ENCODE peak calls at places on chromosomes 1 and 21, in seven cellular contexts. One of them, this sample, is unnamed.

GRCh38 chr1:16145988-16146887 is 9.6 kb downstream of the EPHA2 start:
- DNase-seq in activated naive CD4-positive, alpha-beta T cell treated with Interleukin-2 at 50 U/mL for 16 hours: no peak
- DNase-seq in left ventricle myocardium inferior: peak
- DNase-seq in astrocyte: peak
- DNase-seq in AG08395: peak
- DNase-seq in endothelial cell: peak
- DNase-seq in NCI-H1105: peak
- DNase-seq in this sample: peak

GRCh38 chr1:187680823-187681222 is 852.1 kb downstream of the PLA2G4A start:
- DNase-seq in activated naive CD4-positive, alpha-beta T cell treated with Interleukin-2 at 50 U/mL for 16 hours: no peak
- DNase-seq in left ventricle myocardium inferior: no peak
- DNase-seq in astrocyte: peak
- DNase-seq in AG08395: no peak
- DNase-seq in endothelial cell: no peak
- DNase-seq in NCI-H1105: no peak
- DNase-seq in this sample: no peak

GRCh38 chr1:101971309-101971708 is 25.4 kb downstream of the OLFM3 start:
- DNase-seq in activated naive CD4-positive, alpha-beta T cell treated with Interleukin-2 at 50 U/mL for 16 hours: no peak
- DNase-seq in left ventricle myocardium inferior: no peak
- DNase-seq in astrocyte: no peak
- DNase-seq in AG08395: no peak
- DNase-seq in endothelial cell: no peak
- DNase-seq in NCI-H1105: no peak
- DNase-seq in this sample: no peak

GRCh38 chr1:82578086-82578726 is 777.5 kb downstream of the ADGRL2 start:
- DNase-seq in activated naive CD4-positive, alpha-beta T cell treated with Interleukin-2 at 50 U/mL for 16 hours: no peak
- DNase-seq in left ventricle myocardium inferior: no peak
- DNase-seq in astrocyte: no peak
- DNase-seq in AG08395: no peak
- DNase-seq in endothelial cell: no peak
- DNase-seq in NCI-H1105: no peak
- DNase-seq in this sample: no peak

GRCh38 chr1:117290855-117291254 is 76.4 kb upstream of the MAN1A2 start:
- DNase-seq in activated naive CD4-positive, alpha-beta T cell treated with Interleukin-2 at 50 U/mL for 16 hours: no peak
- DNase-seq in left ventricle myocardium inferior: no peak
- DNase-seq in astrocyte: no peak
- DNase-seq in AG08395: no peak
- DNase-seq in endothelial cell: no peak
- DNase-seq in NCI-H1105: no peak
- DNase-seq in this sample: no peak

GRCh38 chr1:117753652-117754051 is 147.8 kb downstream of the TENT5C start:
- DNase-seq in activated naive CD4-positive, alpha-beta T cell treated with Interleukin-2 at 50 U/mL for 16 hours: no peak
- DNase-seq in left ventricle myocardium inferior: no peak
- DNase-seq in astrocyte: peak
- DNase-seq in AG08395: peak
- DNase-seq in endothelial cell: no peak
- DNase-seq in NCI-H1105: no peak
- DNase-seq in this sample: no peak

GRCh38 chr1:115428676-115429075 is 90.6 kb upstream of the NGF start:
- DNase-seq in activated naive CD4-positive, alpha-beta T cell treated with Interleukin-2 at 50 U/mL for 16 hours: no peak
- DNase-seq in left ventricle myocardium inferior: no peak
- DNase-seq in astrocyte: peak
- DNase-seq in AG08395: no peak
- DNase-seq in endothelial cell: no peak
- DNase-seq in NCI-H1105: no peak
- DNase-seq in this sample: no peak

GRCh38 chr1:224959121-224959520 is 29.6 kb downstream of the DNAH14 start:
- DNase-seq in activated naive CD4-positive, alpha-beta T cell treated with Interleukin-2 at 50 U/mL for 16 hours: no peak
- DNase-seq in left ventricle myocardium inferior: no peak
- DNase-seq in astrocyte: no peak
- DNase-seq in AG08395: no peak
- DNase-seq in endothelial cell: no peak
- DNase-seq in NCI-H1105: no peak
- DNase-seq in this sample: no peak

GRCh38 chr21:28725396-28725795 is 267.3 kb downstream of the LTN1 start:
- DNase-seq in activated naive CD4-positive, alpha-beta T cell treated with Interleukin-2 at 50 U/mL for 16 hours: no peak
- DNase-seq in left ventricle myocardium inferior: no peak
- DNase-seq in astrocyte: peak
- DNase-seq in AG08395: no peak
- DNase-seq in endothelial cell: no peak
- DNase-seq in NCI-H1105: no peak
- DNase-seq in this sample: no peak

GRCh38 chr1:228207851-228208821 is at the start of gene OBSCN:
- DNase-seq in activated naive CD4-positive, alpha-beta T cell treated with Interleukin-2 at 50 U/mL for 16 hours: no peak
- DNase-seq in left ventricle myocardium inferior: peak
- DNase-seq in astrocyte: no peak
- DNase-seq in AG08395: no peak
- DNase-seq in endothelial cell: no peak
- DNase-seq in NCI-H1105: no peak
- DNase-seq in this sample: no peak

GRCh38 chr1:14039894-14040430 is 340.0 kb downstream of the PRDM2 start:
- DNase-seq in activated naive CD4-positive, alpha-beta T cell treated with Interleukin-2 at 50 U/mL for 16 hours: no peak
- DNase-seq in left ventricle myocardium inferior: no peak
- DNase-seq in astrocyte: no peak
- DNase-seq in AG08395: no peak
- DNase-seq in endothelial cell: no peak
- DNase-seq in NCI-H1105: no peak
- DNase-seq in this sample: peak

GRCh38 chr1:12127206-12127810 is 39.5 kb upstream of the TNFRSF1B start:
- DNase-seq in activated naive CD4-positive, alpha-beta T cell treated with Interleukin-2 at 50 U/mL for 16 hours: peak
- DNase-seq in left ventricle myocardium inferior: no peak
- DNase-seq in astrocyte: no peak
- DNase-seq in AG08395: no peak
- DNase-seq in endothelial cell: no peak
- DNase-seq in NCI-H1105: no peak
- DNase-seq in this sample: no peak

GRCh38 chr1:6860401-6860800 is 75.1 kb downstream of the CAMTA1 start:
- DNase-seq in activated naive CD4-positive, alpha-beta T cell treated with Interleukin-2 at 50 U/mL for 16 hours: no peak
- DNase-seq in left ventricle myocardium inferior: no peak
- DNase-seq in astrocyte: peak
- DNase-seq in AG08395: no peak
- DNase-seq in endothelial cell: no peak
- DNase-seq in NCI-H1105: no peak
- DNase-seq in this sample: no peak

GRCh38 chr1:153633161-153633746 is 612 bp upstream of the CHTOP start:
- DNase-seq in activated naive CD4-positive, alpha-beta T cell treated with Interleukin-2 at 50 U/mL for 16 hours: no peak
- DNase-seq in left ventricle myocardium inferior: no peak
- DNase-seq in astrocyte: no peak
- DNase-seq in AG08395: no peak
- DNase-seq in endothelial cell: no peak
- DNase-seq in NCI-H1105: no peak
- DNase-seq in this sample: no peak

GRCh38 chr1:94876362-94876761 is 50.5 kb downstream of the CNN3 start:
- DNase-seq in activated naive CD4-positive, alpha-beta T cell treated with Interleukin-2 at 50 U/mL for 16 hours: no peak
- DNase-seq in left ventricle myocardium inferior: no peak
- DNase-seq in astrocyte: peak
- DNase-seq in AG08395: peak
- DNase-seq in endothelial cell: no peak
- DNase-seq in NCI-H1105: no peak
- DNase-seq in this sample: no peak

GRCh38 chr1:245031041-245031440 is 123.7 kb upstream of the KIF26B start:
- DNase-seq in activated naive CD4-positive, alpha-beta T cell treated with Interleukin-2 at 50 U/mL for 16 hours: no peak
- DNase-seq in left ventricle myocardium inferior: no peak
- DNase-seq in astrocyte: no peak
- DNase-seq in AG08395: no peak
- DNase-seq in endothelial cell: no peak
- DNase-seq in NCI-H1105: no peak
- DNase-seq in this sample: no peak

GRCh38 chr1:181077576-181078242 is 10.8 kb upstream of the IER5 start:
- DNase-seq in activated naive CD4-positive, alpha-beta T cell treated with Interleukin-2 at 50 U/mL for 16 hours: no peak
- DNase-seq in left ventricle myocardium inferior: no peak
- DNase-seq in astrocyte: peak
- DNase-seq in AG08395: no peak
- DNase-seq in endothelial cell: no peak
- DNase-seq in NCI-H1105: no peak
- DNase-seq in this sample: no peak

GRCh38 chr21:34830386-34831140 is 161.8 kb downstream of the CLIC6 start:
- DNase-seq in activated naive CD4-positive, alpha-beta T cell treated with Interleukin-2 at 50 U/mL for 16 hours: no peak
- DNase-seq in left ventricle myocardium inferior: no peak
- DNase-seq in astrocyte: no peak
- DNase-seq in AG08395: no peak
- DNase-seq in endothelial cell: no peak
- DNase-seq in NCI-H1105: no peak
- DNase-seq in this sample: no peak

GRCh38 chr1:12616709-12617373 is 1.2 kb downstream of the DHRS3 start:
- DNase-seq in activated naive CD4-positive, alpha-beta T cell treated with Interleukin-2 at 50 U/mL for 16 hours: peak
- DNase-seq in left ventricle myocardium inferior: peak
- DNase-seq in astrocyte: no peak
- DNase-seq in AG08395: no peak
- DNase-seq in endothelial cell: peak
- DNase-seq in NCI-H1105: peak
- DNase-seq in this sample: no peak

GRCh38 chr1:63635681-63636080 is 42.5 kb downstream of the PGM1 start:
- DNase-seq in activated naive CD4-positive, alpha-beta T cell treated with Interleukin-2 at 50 U/mL for 16 hours: no peak
- DNase-seq in left ventricle myocardium inferior: no peak
- DNase-seq in astrocyte: no peak
- DNase-seq in AG08395: peak
- DNase-seq in endothelial cell: no peak
- DNase-seq in NCI-H1105: no peak
- DNase-seq in this sample: no peak

GRCh38 chr1:107358611-107359342 is 217.9 kb downstream of the NTNG1 start:
- DNase-seq in activated naive CD4-positive, alpha-beta T cell treated with Interleukin-2 at 50 U/mL for 16 hours: no peak
- DNase-seq in left ventricle myocardium inferior: no peak
- DNase-seq in astrocyte: no peak
- DNase-seq in AG08395: no peak
- DNase-seq in endothelial cell: no peak
- DNase-seq in NCI-H1105: no peak
- DNase-seq in this sample: no peak

GRCh38 chr1:171160181-171160580 is 24.9 kb upstream of the FMO2 start:
- DNase-seq in activated naive CD4-positive, alpha-beta T cell treated with Interleukin-2 at 50 U/mL for 16 hours: no peak
- DNase-seq in left ventricle myocardium inferior: no peak
- DNase-seq in astrocyte: no peak
- DNase-seq in AG08395: no peak
- DNase-seq in endothelial cell: no peak
- DNase-seq in NCI-H1105: no peak
- DNase-seq in this sample: no peak

GRCh38 chr21:45445369-45445768 is 40.4 kb downstream of the COL18A1 start:
- DNase-seq in activated naive CD4-positive, alpha-beta T cell treated with Interleukin-2 at 50 U/mL for 16 hours: no peak
- DNase-seq in left ventricle myocardium inferior: no peak
- DNase-seq in astrocyte: no peak
- DNase-seq in AG08395: no peak
- DNase-seq in endothelial cell: no peak
- DNase-seq in NCI-H1105: no peak
- DNase-seq in this sample: no peak

GRCh38 chr1:205172729-205173366 is 38.7 kb downstream of the DSTYK start:
- DNase-seq in activated naive CD4-positive, alpha-beta T cell treated with Interleukin-2 at 50 U/mL for 16 hours: no peak
- DNase-seq in left ventricle myocardium inferior: no peak
- DNase-seq in astrocyte: peak
- DNase-seq in AG08395: peak
- DNase-seq in endothelial cell: no peak
- DNase-seq in NCI-H1105: no peak
- DNase-seq in this sample: no peak

GRCh38 chr1:9867408-9868243 is 42.4 kb downstream of the CTNNBIP1 start:
- DNase-seq in activated naive CD4-positive, alpha-beta T cell treated with Interleukin-2 at 50 U/mL for 16 hours: peak
- DNase-seq in left ventricle myocardium inferior: peak
- DNase-seq in astrocyte: no peak
- DNase-seq in AG08395: peak
- DNase-seq in endothelial cell: peak
- DNase-seq in NCI-H1105: peak
- DNase-seq in this sample: peak

This sample was measured in GM13977.